ENCODE peak calls at places on chromosomes 13 and 19, in six cellular contexts. I is AG04450; P is CD8-positive, alpha-beta T cell; B is foreskin keratinocyte; D is neural crest cell; T is heart right ventricle. S is an unnamed sample.

GRCh38 chr13:94800423-94800822 is 88.1 kb upstream of the SOX21 start:
- DNase-seq in P (no peak), D (no peak), T (no peak), B (no peak), I (no peak), S (no peak)

GRCh38 chr13:48448285-48448962 is 35.5 kb upstream of the LPAR6 start:
- DNase-seq in T (no peak), I (no peak), B (no peak), P (no peak), D (no peak), S (no peak)

GRCh38 chr13:114202581-114202980 is 23.5 kb downstream of the CFAP97D2 start:
- DNase-seq in B (no peak), T (no peak), D (no peak), I (no peak), P (no peak), S (no peak)

GRCh38 chr19:3292958-3293529 is 68.6 kb downstream of the CELF5 start:
- DNase-seq in B (no peak), T (no peak), D (no peak), I (no peak), P (no peak), S (no peak)

GRCh38 chr19:32830231-32831014 is 39.1 kb downstream of the SLC7A9 start:
- DNase-seq in I (peak; percentile 6), T (no peak), D (no peak), B (no peak), P (no peak), S (no peak)

GRCh38 chr19:4067396-4068057 is 828 bp upstream of the ZBTB7A start:
- DNase-seq in T (peak; percentile 59), D (no peak), B (no peak), P (peak; percentile 38), I (no peak), S (no peak)

GRCh38 chr13:49563513-49563912 is 21.8 kb downstream of the RCBTB1 start:
- DNase-seq in B (no peak), T (no peak), D (no peak), I (no peak), P (no peak), S (no peak)

GRCh38 chr19:29665215-29665825 is at the start of gene PLEKHF1:
- DNase-seq in D (peak; percentile 83), P (peak; percentile 81), T (peak; percentile 89), B (no peak), I (no peak), S (peak; percentile 79)

GRCh38 chr19:22882797-22883196 is 50.7 kb downstream of the ZNF723 start:
- DNase-seq in I (no peak), T (peak; percentile 5), B (peak; percentile 11), D (no peak), P (no peak), S (no peak)

GRCh38 chr19:4929186-4929585 is 19.9 kb downstream of the UHRF1 start:
- DNase-seq in I (no peak), B (no peak), T (no peak), P (no peak), D (no peak), S (no peak)

GRCh38 chr13:73677041-73677589 is 457.1 kb downstream of the KLF12 start:
- DNase-seq in P (no peak), B (peak; percentile 98), I (no peak), T (no peak), D (no peak), S (no peak)

GRCh38 chr19:33387351-33388230 is 14.1 kb downstream of the CEBPG start:
- DNase-seq in I (no peak), P (no peak), D (no peak), B (no peak), T (no peak), S (no peak)

GRCh38 chr13:110869805-110870706 is 44.8 kb downstream of the ANKRD10 start:
- DNase-seq in B (peak; percentile 98), I (peak; percentile 99), T (peak; percentile 92), D (no peak), P (no peak), S (peak; percentile 93)

GRCh38 chr19:18156841-18157464 is 4.0 kb downstream of the PIK3R2 start:
- DNase-seq in I (peak; percentile 58), T (peak; percentile 90), D (no peak), P (no peak), B (peak; percentile 58), S (no peak)

GRCh38 chr13:113951246-113951999 is 22.5 kb downstream of the C13orf46 start:
- DNase-seq in I (no peak), P (peak; percentile 16), D (peak; percentile 45), T (peak; percentile 83), B (no peak), S (peak; percentile 76)

DNA sequence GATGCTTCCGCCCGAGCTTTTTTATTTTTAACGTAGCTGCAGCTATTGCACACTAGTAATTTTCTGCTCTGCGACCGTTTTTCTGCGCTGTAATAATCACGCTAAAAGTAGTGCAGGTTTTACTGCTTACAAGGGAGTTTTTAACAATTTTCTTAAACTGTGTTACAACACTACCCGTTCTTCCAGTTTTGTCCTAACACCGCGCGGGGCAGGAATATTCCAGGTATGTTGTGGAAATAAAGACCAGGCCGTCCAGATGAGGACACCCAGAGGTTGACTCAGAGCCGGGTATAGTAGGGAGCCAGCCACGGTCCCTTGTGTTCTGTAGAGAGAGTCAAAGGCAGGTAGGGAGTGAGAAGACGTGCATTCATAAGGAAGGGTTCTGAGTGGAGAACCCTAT is 21.7 kb downstream of the ZNF274 start:
- DNase-seq in D (no peak), P (no peak), B (no peak), T (no peak), I (no peak), S (no peak)
- TF ChIP-seq CTCF in D (no peak), P (no peak), B (no peak), T (no peak), I (no peak), S (no peak)

DNA sequence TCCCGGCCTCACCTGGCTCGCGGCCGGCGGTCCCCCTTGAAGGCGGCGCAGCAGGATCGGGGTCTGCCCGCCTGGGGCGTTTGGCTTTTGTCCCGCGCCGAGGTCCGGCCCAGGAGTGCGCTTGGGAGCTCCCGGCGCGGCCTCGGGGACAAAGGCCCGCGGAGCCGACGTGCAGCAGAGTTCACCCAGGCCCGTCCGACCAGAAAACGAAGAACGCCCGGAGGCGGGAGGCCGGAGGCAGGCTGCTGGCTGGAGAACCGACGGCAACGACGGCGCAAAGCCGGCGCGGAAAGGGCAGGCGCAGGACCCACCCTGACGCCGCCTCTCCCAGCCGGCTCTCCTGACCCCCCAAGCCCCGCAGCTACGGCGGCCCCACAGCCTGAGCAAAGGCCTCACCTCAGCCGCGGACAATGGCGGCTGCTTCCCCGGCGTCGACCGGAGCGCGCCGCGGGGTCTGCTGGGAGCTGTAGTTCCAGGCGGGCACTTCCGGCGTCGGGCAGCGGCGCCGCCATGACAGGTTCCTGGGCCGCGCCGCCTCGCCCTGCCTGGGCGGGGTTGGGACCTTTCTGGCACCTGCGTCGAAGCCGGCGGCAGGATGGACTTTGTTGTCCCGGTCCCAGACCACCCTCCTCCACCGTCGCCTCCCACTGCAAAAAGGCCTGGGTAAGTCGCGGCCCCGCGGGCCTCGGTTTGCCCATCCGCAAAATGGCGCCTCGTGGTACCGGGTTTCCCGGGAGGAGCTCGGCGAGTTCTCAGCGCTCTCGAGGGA is at the start of gene ZNF606:
- DNase-seq in B (peak; percentile 64), T (peak; percentile 89), I (peak; percentile 44), P (peak; percentile 76), D (peak; percentile 75), S (peak; percentile 77)
- TF ChIP-seq CTCF in B (no peak), T (no peak), I (no peak), P (no peak), D (no peak), S (no peak)

GRCh38 chr19:53091413-53091812 is 11.8 kb downstream of the ZNF160 start:
- DNase-seq in D (no peak), T (no peak), B (no peak), I (no peak), P (no peak), S (no peak)
- TF ChIP-seq CTCF in D (no peak), T (no peak), B (no peak), I (no peak), P (no peak), S (no peak)

DNA sequence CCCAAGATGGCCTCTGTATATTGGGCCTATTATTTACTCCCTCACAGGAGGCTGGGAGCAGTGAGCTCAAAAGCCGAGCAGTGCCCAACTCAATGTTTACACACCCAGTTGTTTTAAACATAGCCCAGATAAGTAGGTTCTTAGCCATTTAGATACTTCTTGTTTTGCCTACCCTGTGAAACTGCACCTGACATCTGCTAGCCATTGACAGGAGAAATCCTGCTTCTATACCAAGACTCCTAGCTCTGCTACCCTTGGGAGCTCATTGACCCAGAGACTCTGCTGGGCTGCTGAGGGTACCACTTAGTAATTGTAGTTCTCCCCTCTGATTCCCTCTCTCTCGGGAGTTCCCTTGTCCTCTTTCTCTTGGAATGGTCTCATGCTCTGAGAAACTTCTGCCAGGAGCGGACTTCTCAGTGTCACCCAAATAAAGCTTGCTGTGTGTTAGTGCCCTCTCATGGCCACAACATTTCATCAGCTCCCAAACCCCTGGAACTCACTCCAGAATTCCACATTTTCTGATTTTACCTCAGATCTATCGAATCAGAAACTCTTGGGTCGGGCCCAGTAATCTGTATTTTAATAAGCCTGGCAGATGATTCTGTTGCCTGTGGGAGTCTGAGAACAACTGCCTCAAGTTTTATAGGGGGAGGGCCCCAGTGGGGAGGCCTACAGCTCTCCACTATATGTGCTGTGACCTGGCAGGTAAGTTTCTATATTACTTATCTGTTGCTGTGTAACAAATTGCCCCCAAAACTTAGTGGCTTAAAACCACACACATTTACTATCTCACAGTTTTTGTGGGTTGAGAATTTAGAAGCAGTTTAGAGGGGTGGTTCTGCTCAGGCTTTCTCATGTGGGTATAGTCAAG is 221.1 kb downstream of the TDRD3 start:
- DNase-seq in T (no peak), P (no peak), B (no peak), D (no peak), I (no peak), S (no peak)
- TF ChIP-seq CTCF in T (peak; percentile 20), P (no peak), B (peak; percentile 44), D (peak; percentile 44), I (peak; percentile 46), S (no peak)

GRCh38 chr19:13804830-13805683 is 9.8 kb downstream of the ZSWIM4 start:
- DNase-seq in P (no peak), I (no peak), D (no peak), B (no peak), T (no peak), S (no peak)
- TF ChIP-seq CTCF in P (no peak), I (peak; percentile 15), D (peak; percentile 44), B (peak; percentile 40), T (peak; percentile 62), S (no peak)

DNA sequence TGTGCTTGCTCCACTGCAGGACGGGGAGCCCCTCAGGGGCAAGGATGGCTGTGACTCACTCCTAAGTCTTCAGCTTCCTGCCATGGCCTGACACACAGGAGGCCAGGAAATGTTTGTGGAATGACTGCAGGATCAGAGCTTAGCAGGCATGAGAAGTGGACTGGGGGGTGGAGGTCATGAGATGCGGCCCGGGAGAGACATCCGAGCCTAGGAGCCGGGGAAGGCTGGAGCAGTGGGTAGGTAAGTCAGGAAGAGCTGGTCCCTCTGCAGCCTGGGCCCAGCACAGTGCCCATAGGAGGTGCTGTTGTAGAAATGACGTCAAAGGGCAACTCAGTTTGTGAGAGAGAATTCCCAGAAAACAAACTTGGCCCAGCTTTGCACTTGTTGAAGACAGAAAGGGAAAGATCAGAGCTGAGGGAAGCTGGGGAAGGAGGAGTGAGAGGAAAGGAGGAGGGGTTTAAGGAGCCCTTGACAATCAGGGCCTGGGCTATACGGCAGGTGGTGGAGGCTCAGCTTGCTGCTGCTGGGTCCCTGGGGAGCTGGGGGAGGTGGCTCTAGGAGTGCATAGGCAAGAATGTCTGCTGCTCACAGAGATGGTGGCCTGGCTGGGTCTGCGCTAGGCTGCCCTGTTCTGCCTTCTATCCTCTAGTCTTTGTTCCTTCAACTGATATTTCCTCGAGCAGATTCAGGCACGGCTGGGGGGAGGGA is 18.5 kb downstream of the POU2F2 start:
- DNase-seq in P (no peak), D (no peak), B (peak; percentile 99), I (peak; percentile 86), T (no peak), S (no peak)
- TF ChIP-seq CTCF in P (no peak), D (no peak), B (peak; percentile 72), I (peak; percentile 45), T (no peak), S (no peak)

S was measured in CD14-positive monocyte.